ENCODE peak calls at places on chromosomes 1 and 21, in seven cellular contexts. O is stomach, R is spleen, B is K562, V is sigmoid colon, Q is breast epithelium, L is transverse colon. H is an unnamed sample.

GRCh38 chr1:113860891-113861290 is 10.6 kb downstream of the PTPN22 start:
- DNase-seq in O (no peak), R (no peak), B (no peak), V (no peak), Q (no peak), L (no peak), H (no peak)

GRCh38 chr21:39612233-39613028 is at the start of gene B3GALT5:
- DNase-seq in O (no peak), R (no peak), B (no peak), V (no peak), Q (no peak), L (peak; percentile 26), H (no peak)

GRCh38 chr1:245195398-245195797 is 40.6 kb downstream of the KIF26B start:
- DNase-seq in O (no peak), R (no peak), B (no peak), V (no peak), Q (no peak), L (no peak), H (no peak)

GRCh38 chr1:14304381-14304865 is 294.1 kb upstream of the KAZN start:
- DNase-seq in O (no peak), R (no peak), B (no peak), V (peak; percentile 68), Q (no peak), L (no peak), H (no peak)

GRCh38 chr21:42336065-42336464 is 14.7 kb downstream of the TFF2 start:
- DNase-seq in O (no peak), R (peak; percentile 25), B (no peak), V (peak; percentile 15), Q (no peak), L (no peak), H (no peak)

GRCh38 chr1:58964880-58965279 is 181.0 kb upstream of the JUN start:
- DNase-seq in O (peak; percentile 52), R (no peak), B (no peak), V (no peak), Q (no peak), L (no peak), H (no peak)

GRCh38 chr1:174550296-174550695 is 102.5 kb downstream of the GPR52 start:
- DNase-seq in O (no peak), R (no peak), B (no peak), V (no peak), Q (no peak), L (no peak), H (no peak)

GRCh38 chr1:170586321-170586855 is 54.4 kb downstream of the GORAB start:
- DNase-seq in O (no peak), R (no peak), B (no peak), V (peak; percentile 73), Q (peak; percentile 25), L (no peak), H (no peak)

GRCh38 chr1:18927082-18927653 is 24.8 kb upstream of the ALDH4A1 start:
- DNase-seq in O (no peak), R (peak; percentile 88), B (no peak), V (no peak), Q (no peak), L (peak; percentile 38), H (no peak)

GRCh38 chr1:197021716-197022115 is 44.4 kb downstream of the CFHR5 start:
- DNase-seq in O (no peak), R (no peak), B (no peak), V (no peak), Q (no peak), L (no peak), H (no peak)

GRCh38 chr1:67803380-67804279 is 29.6 kb downstream of the GNG12 start:
- DNase-seq in O (no peak), R (no peak), B (no peak), V (no peak), Q (no peak), L (no peak), H (no peak)

GRCh38 chr1:28915036-28915895 is 897 bp downstream of the EPB41 start:
- DNase-seq in O (peak; percentile 37), R (peak; percentile 79), B (no peak), V (no peak), Q (no peak), L (peak; percentile 45), H (no peak)

GRCh38 chr1:27007909-27008582 is 4.6 kb downstream of the TENT5B start:
- DNase-seq in O (peak; percentile 83), R (no peak), B (no peak), V (no peak), Q (peak; percentile 95), L (peak; percentile 81), H (no peak)

GRCh38 chr1:236516929-236517704 is 6.7 kb upstream of the LGALS8 start:
- DNase-seq in O (no peak), R (no peak), B (no peak), V (no peak), Q (no peak), L (no peak), H (no peak)

GRCh38 chr1:42003433-42003832 is 84.7 kb upstream of the HIVEP3 start:
- DNase-seq in O (peak; percentile 50), R (no peak), B (no peak), V (no peak), Q (peak; percentile 26), L (peak; percentile 33), H (no peak)

GRCh38 chr1:41950820-41951219 is 32.1 kb upstream of the HIVEP3 start:
- DNase-seq in O (no peak), R (no peak), B (no peak), V (no peak), Q (no peak), L (no peak), H (no peak)

GRCh38 chr1:28064064-28064463 is 24.3 kb downstream of the EYA3 start:
- DNase-seq in O (no peak), R (no peak), B (no peak), V (no peak), Q (no peak), L (no peak), H (no peak)

GRCh38 chr21:23130308-23130707 is 2132.1 kb downstream of the NCAM2 start:
- DNase-seq in O (no peak), R (no peak), B (no peak), V (no peak), Q (no peak), L (no peak), H (no peak)

GRCh38 chr21:23127973-23128372 is 2129.8 kb downstream of the NCAM2 start:
- DNase-seq in O (no peak), R (no peak), B (no peak), V (no peak), Q (no peak), L (no peak), H (no peak)

GRCh38 chr21:23131177-23131576 is 2133.0 kb downstream of the NCAM2 start:
- DNase-seq in O (no peak), R (no peak), B (no peak), V (no peak), Q (no peak), L (no peak), H (no peak)
- TF ChIP-seq CTCF in O (no peak), R (no peak), B (no peak), V (no peak), Q (no peak), L (no peak), H (no peak)

DNA sequence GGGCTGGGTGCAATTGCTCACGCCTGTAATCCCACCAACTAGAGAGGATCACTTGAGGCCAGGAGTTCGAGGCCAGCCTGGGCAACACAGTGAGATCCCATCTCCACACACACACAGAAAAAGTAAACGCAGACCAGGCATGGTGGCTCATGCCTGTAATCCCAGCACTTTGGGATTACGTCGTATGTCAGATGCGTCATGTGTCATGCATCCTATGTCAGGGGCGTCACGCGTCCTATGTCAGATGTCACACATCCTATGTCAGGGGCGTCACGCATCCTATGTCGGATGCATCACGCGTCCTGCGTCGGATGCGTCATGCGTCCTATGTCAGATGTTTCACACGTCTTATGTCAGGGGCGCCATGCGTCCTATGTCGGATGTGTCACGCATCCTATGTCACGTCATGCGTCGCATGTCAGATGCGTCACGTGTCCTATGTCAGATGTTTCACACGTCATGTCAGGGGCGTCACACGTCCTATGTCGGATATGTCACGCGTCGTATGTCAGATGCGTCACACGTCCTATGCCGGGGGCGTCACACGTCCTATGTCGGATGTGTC is 1.5 kb downstream of the MRAP start:
- DNase-seq in O (no peak), R (peak; percentile 37), B (no peak), V (no peak), Q (no peak), L (no peak), H (no peak)
- TF ChIP-seq POLR2AphosphoS5 in O (peak; percentile 31), R (no peak), B (no peak), V (no peak), Q (no peak), L (no peak), H (no peak)

GRCh38 chr1:40244138-40244744 is 3.5 kb upstream of the TMCO2 start:
- DNase-seq in O (no peak), R (no peak), B (no peak), V (no peak), Q (no peak), L (no peak), H (no peak)

GRCh38 chr1:40241372-40241771 is 6.4 kb upstream of the TMCO2 start:
- DNase-seq in O (no peak), R (no peak), B (no peak), V (no peak), Q (no peak), L (no peak), H (no peak)

GRCh38 chr1:40240390-40240789 is 7.3 kb upstream of the TMCO2 start:
- DNase-seq in O (no peak), R (no peak), B (no peak), V (no peak), Q (no peak), L (no peak), H (no peak)

GRCh38 chr1:40243371-40243770 is 4.4 kb upstream of the TMCO2 start:
- DNase-seq in O (no peak), R (no peak), B (no peak), V (no peak), Q (no peak), L (no peak), H (no peak)

GRCh38 chr1:40239626-40240025 is 8.1 kb upstream of the TMCO2 start:
- DNase-seq in O (no peak), R (no peak), B (no peak), V (no peak), Q (no peak), L (no peak), H (no peak)
- TF ChIP-seq POLR2A in O (no peak), R (no peak), B (peak; percentile 8), V (no peak), Q (no peak), L (no peak), H (no peak)

GRCh38 chr1:117758444-117759316 is 152.8 kb downstream of the TENT5C start:
- DNase-seq in O (peak; percentile 82), R (peak; percentile 81), B (peak; percentile 85), V (peak; percentile 85), Q (peak; percentile 58), L (peak; percentile 78), H (no peak)
- TF ChIP-seq CTCF in O (peak; percentile 86), R (peak; percentile 87), B (peak; percentile 93), V (peak; percentile 84), Q (peak; percentile 57), L (peak; percentile 83), H (peak; percentile 78)

GRCh38 chr1:23556661-23557470 is 2.4 kb downstream of the ID3 start:
- DNase-seq in O (no peak), R (no peak), B (no peak), V (no peak), Q (no peak), L (peak; percentile 64), H (no peak)
- TF ChIP-seq POLR2AphosphoS5 in O (peak; percentile 26), R (no peak), B (no peak), V (no peak), Q (no peak), L (peak; percentile 56), H (no peak)